ENCODE peak calls at places on chromosomes 2 and 18, in seven cellular contexts. A is left cardiac atrium; C is A172; O is putamen; J is NCI-H1105; E is activated T-cell treated with anti-CD3 and anti-CD28 coated beads, Interleukin-2, amount 50 U/mL, for 4 hours; V is HFF-Myc. D is an unnamed sample.

GRCh38 chr2:74472086-74472944 is at the start of gene MRPL53:
- DNase-seq in A (peak), C (peak), O (peak), J (peak), E (peak), V (peak), D (peak)

GRCh38 chr2:38466849-38467767 is 90.0 kb upstream of the ATL2 start:
- DNase-seq in A (no peak), C (no peak), O (no peak), J (no peak), E (no peak), V (no peak), D (no peak)

GRCh38 chr18:7946724-7947377 is 379.7 kb downstream of the PTPRM start:
- DNase-seq in A (peak), C (peak), O (peak), J (no peak), E (peak), V (peak), D (peak)

GRCh38 chr2:1053781-1054180 is 103.1 kb downstream of the SNTG2 start:
- DNase-seq in A (no peak), C (no peak), O (no peak), J (no peak), E (no peak), V (no peak), D (peak)

GRCh38 chr2:63738019-63738418 is 103.7 kb upstream of the UGP2 start:
- DNase-seq in A (no peak), C (no peak), O (no peak), J (no peak), E (no peak), V (no peak), D (no peak)

GRCh38 chr18:21760321-21760720 is 19.7 kb downstream of the MIB1 start:
- DNase-seq in A (no peak), C (no peak), O (no peak), J (no peak), E (no peak), V (no peak), D (no peak)

GRCh38 chr2:190947139-190947538 is 66.5 kb downstream of the GLS start:
- DNase-seq in A (no peak), C (peak), O (no peak), J (no peak), E (no peak), V (no peak), D (no peak)

GRCh38 chr2:127106457-127106997 is 427 bp downstream of the BIN1 start:
- DNase-seq in A (peak), C (no peak), O (no peak), J (no peak), E (no peak), V (no peak), D (no peak)

GRCh38 chr2:170332676-170333402 is 154.9 kb downstream of the MYO3B start:
- DNase-seq in A (no peak), C (no peak), O (no peak), J (no peak), E (no peak), V (no peak), D (peak)

GRCh38 chr2:201674794-201675193 is 23.6 kb downstream of the MPP4 start:
- DNase-seq in A (no peak), C (no peak), O (no peak), J (no peak), E (no peak), V (no peak), D (no peak)

GRCh38 chr2:239143858-239144712 is 256.7 kb downstream of the HDAC4 start:
- DNase-seq in A (no peak), C (peak), O (peak), J (no peak), E (peak), V (no peak), D (peak)

GRCh38 chr18:25587545-25587944 is 235.6 kb upstream of the ZNF521 start:
- DNase-seq in A (no peak), C (no peak), O (no peak), J (no peak), E (no peak), V (no peak), D (no peak)

GRCh38 chr2:216497808-216498366 is 757 bp upstream of the RPL37A start:
- DNase-seq in A (no peak), C (no peak), O (no peak), J (no peak), E (no peak), V (no peak), D (no peak)

GRCh38 chr2:7992612-7993596 is 689.0 kb upstream of the ID2 start:
- DNase-seq in A (no peak), C (no peak), O (no peak), J (peak), E (no peak), V (no peak), D (no peak)

GRCh38 chr2:98172150-98172765 is 85.3 kb downstream of the VWA3B start:
- DNase-seq in A (no peak), C (no peak), O (no peak), J (no peak), E (no peak), V (no peak), D (no peak)

GRCh38 chr2:72973566-72974435 is 56.5 kb downstream of the EMX1 start:
- DNase-seq in A (no peak), C (peak), O (no peak), J (peak), E (no peak), V (peak), D (peak)

GRCh38 chr2:104849618-104850097 is 4.3 kb upstream of the POU3F3 start:
- DNase-seq in A (peak), C (peak), O (peak), J (peak), E (peak), V (peak), D (peak)